ENCODE peak calls at places on chromosomes 3 and 15, in nine cellular contexts. One of them, this sample, is unnamed.

GRCh38 chr3:194249323-194250103 is 101.6 kb downstream of the CPN2 start:
- DNase-seq in fibroblast of lung: peak
- DNase-seq in GM10248: no peak
- DNase-seq in endodermal cell: no peak
- DNase-seq in MM.1S: no peak
- DNase-seq in progenitor cell of endocrine pancreas: no peak
- DNase-seq in HCT116: no peak
- DNase-seq in CD8-positive, alpha-beta T cell: no peak
- DNase-seq in Calu3: no peak
- DNase-seq in this sample: no peak

GRCh38 chr3:37668831-37669610 is 192.7 kb upstream of the CTDSPL start:
- DNase-seq in fibroblast of lung: no peak
- DNase-seq in GM10248: no peak
- DNase-seq in endodermal cell: no peak
- DNase-seq in MM.1S: no peak
- DNase-seq in progenitor cell of endocrine pancreas: no peak
- DNase-seq in HCT116: no peak
- DNase-seq in CD8-positive, alpha-beta T cell: no peak
- DNase-seq in Calu3: no peak
- DNase-seq in this sample: no peak

GRCh38 chr15:48058371-48058770 is 62.4 kb upstream of the SLC24A5 start:
- DNase-seq in fibroblast of lung: no peak
- DNase-seq in GM10248: no peak
- DNase-seq in endodermal cell: no peak
- DNase-seq in MM.1S: no peak
- DNase-seq in progenitor cell of endocrine pancreas: no peak
- DNase-seq in HCT116: no peak
- DNase-seq in CD8-positive, alpha-beta T cell: no peak
- DNase-seq in Calu3: no peak
- DNase-seq in this sample: no peak

GRCh38 chr15:77795446-77795845 is 162.7 kb upstream of the LINGO1 start:
- DNase-seq in fibroblast of lung: no peak
- DNase-seq in GM10248: no peak
- DNase-seq in endodermal cell: no peak
- DNase-seq in MM.1S: no peak
- DNase-seq in progenitor cell of endocrine pancreas: no peak
- DNase-seq in HCT116: no peak
- DNase-seq in CD8-positive, alpha-beta T cell: no peak
- DNase-seq in Calu3: no peak
- DNase-seq in this sample: no peak

GRCh38 chr3:120634539-120634938 is 38.4 kb downstream of the NDUFB4 start:
- DNase-seq in fibroblast of lung: no peak
- DNase-seq in GM10248: no peak
- DNase-seq in endodermal cell: no peak
- DNase-seq in MM.1S: no peak
- DNase-seq in progenitor cell of endocrine pancreas: no peak
- DNase-seq in HCT116: no peak
- DNase-seq in CD8-positive, alpha-beta T cell: no peak
- DNase-seq in Calu3: no peak
- DNase-seq in this sample: no peak

GRCh38 chr3:106268696-106269095 is 399.9 kb upstream of the CBLB start:
- DNase-seq in fibroblast of lung: no peak
- DNase-seq in GM10248: no peak
- DNase-seq in endodermal cell: no peak
- DNase-seq in MM.1S: no peak
- DNase-seq in progenitor cell of endocrine pancreas: no peak
- DNase-seq in HCT116: no peak
- DNase-seq in CD8-positive, alpha-beta T cell: no peak
- DNase-seq in Calu3: no peak
- DNase-seq in this sample: no peak

GRCh38 chr3:125602752-125603649 is 7.7 kb upstream of the OSBPL11 start:
- DNase-seq in fibroblast of lung: peak
- DNase-seq in GM10248: no peak
- DNase-seq in endodermal cell: peak
- DNase-seq in MM.1S: no peak
- DNase-seq in progenitor cell of endocrine pancreas: no peak
- DNase-seq in HCT116: peak
- DNase-seq in CD8-positive, alpha-beta T cell: no peak
- DNase-seq in Calu3: peak
- DNase-seq in this sample: no peak

GRCh38 chr3:66242788-66243463 is 22.1 kb downstream of the SLC25A26 start:
- DNase-seq in fibroblast of lung: no peak
- DNase-seq in GM10248: no peak
- DNase-seq in endodermal cell: no peak
- DNase-seq in MM.1S: peak
- DNase-seq in progenitor cell of endocrine pancreas: no peak
- DNase-seq in HCT116: no peak
- DNase-seq in CD8-positive, alpha-beta T cell: no peak
- DNase-seq in Calu3: no peak
- DNase-seq in this sample: no peak

GRCh38 chr3:41681479-41681878 is 280.4 kb downstream of the ULK4 start:
- DNase-seq in fibroblast of lung: peak
- DNase-seq in GM10248: no peak
- DNase-seq in endodermal cell: no peak
- DNase-seq in MM.1S: no peak
- DNase-seq in progenitor cell of endocrine pancreas: no peak
- DNase-seq in HCT116: no peak
- DNase-seq in CD8-positive, alpha-beta T cell: no peak
- DNase-seq in Calu3: no peak
- DNase-seq in this sample: peak

GRCh38 chr3:24119321-24119751 is 174.2 kb downstream of the NR1D2 start:
- DNase-seq in fibroblast of lung: peak
- DNase-seq in GM10248: no peak
- DNase-seq in endodermal cell: no peak
- DNase-seq in MM.1S: no peak
- DNase-seq in progenitor cell of endocrine pancreas: no peak
- DNase-seq in HCT116: peak
- DNase-seq in CD8-positive, alpha-beta T cell: no peak
- DNase-seq in Calu3: no peak
- DNase-seq in this sample: no peak

GRCh38 chr15:81497226-81497625 is 123.2 kb upstream of the TMC3 start:
- DNase-seq in fibroblast of lung: no peak
- DNase-seq in GM10248: no peak
- DNase-seq in endodermal cell: no peak
- DNase-seq in MM.1S: no peak
- DNase-seq in progenitor cell of endocrine pancreas: no peak
- DNase-seq in HCT116: no peak
- DNase-seq in CD8-positive, alpha-beta T cell: no peak
- DNase-seq in Calu3: no peak
- DNase-seq in this sample: no peak

GRCh38 chr3:120095226-120096165 is 1.2 kb upstream of the GSK3B start:
- DNase-seq in fibroblast of lung: peak
- DNase-seq in GM10248: peak
- DNase-seq in endodermal cell: peak
- DNase-seq in MM.1S: peak
- DNase-seq in progenitor cell of endocrine pancreas: peak
- DNase-seq in HCT116: peak
- DNase-seq in CD8-positive, alpha-beta T cell: peak
- DNase-seq in Calu3: peak
- DNase-seq in this sample: peak

GRCh38 chr3:134426660-134427181 is 52.5 kb upstream of the AMOTL2 start:
- DNase-seq in fibroblast of lung: peak
- DNase-seq in GM10248: no peak
- DNase-seq in endodermal cell: no peak
- DNase-seq in MM.1S: no peak
- DNase-seq in progenitor cell of endocrine pancreas: no peak
- DNase-seq in HCT116: no peak
- DNase-seq in CD8-positive, alpha-beta T cell: no peak
- DNase-seq in Calu3: no peak
- DNase-seq in this sample: no peak

GRCh38 chr3:128872744-128873143 is 6.7 kb upstream of the ACAD9 start:
- DNase-seq in fibroblast of lung: no peak
- DNase-seq in GM10248: no peak
- DNase-seq in endodermal cell: no peak
- DNase-seq in MM.1S: no peak
- DNase-seq in progenitor cell of endocrine pancreas: no peak
- DNase-seq in HCT116: no peak
- DNase-seq in CD8-positive, alpha-beta T cell: no peak
- DNase-seq in Calu3: no peak
- DNase-seq in this sample: no peak

GRCh38 chr3:128873623-128874022 is 5.8 kb upstream of the ACAD9 start:
- DNase-seq in fibroblast of lung: no peak
- DNase-seq in GM10248: no peak
- DNase-seq in endodermal cell: no peak
- DNase-seq in MM.1S: no peak
- DNase-seq in progenitor cell of endocrine pancreas: no peak
- DNase-seq in HCT116: no peak
- DNase-seq in CD8-positive, alpha-beta T cell: no peak
- DNase-seq in Calu3: no peak
- DNase-seq in this sample: no peak

GRCh38 chr3:128874481-128875180 is 4.8 kb upstream of the ACAD9 start:
- DNase-seq in fibroblast of lung: no peak
- DNase-seq in GM10248: no peak
- DNase-seq in endodermal cell: no peak
- DNase-seq in MM.1S: no peak
- DNase-seq in progenitor cell of endocrine pancreas: no peak
- DNase-seq in HCT116: no peak
- DNase-seq in CD8-positive, alpha-beta T cell: no peak
- DNase-seq in Calu3: no peak
- DNase-seq in this sample: no peak

GRCh38 chr3:128878011-128878457 is 1.4 kb upstream of the ACAD9 start:
- DNase-seq in fibroblast of lung: no peak
- DNase-seq in GM10248: no peak
- DNase-seq in endodermal cell: no peak
- DNase-seq in MM.1S: no peak
- DNase-seq in progenitor cell of endocrine pancreas: no peak
- DNase-seq in HCT116: no peak
- DNase-seq in CD8-positive, alpha-beta T cell: no peak
- DNase-seq in Calu3: no peak
- DNase-seq in this sample: no peak

DNA sequence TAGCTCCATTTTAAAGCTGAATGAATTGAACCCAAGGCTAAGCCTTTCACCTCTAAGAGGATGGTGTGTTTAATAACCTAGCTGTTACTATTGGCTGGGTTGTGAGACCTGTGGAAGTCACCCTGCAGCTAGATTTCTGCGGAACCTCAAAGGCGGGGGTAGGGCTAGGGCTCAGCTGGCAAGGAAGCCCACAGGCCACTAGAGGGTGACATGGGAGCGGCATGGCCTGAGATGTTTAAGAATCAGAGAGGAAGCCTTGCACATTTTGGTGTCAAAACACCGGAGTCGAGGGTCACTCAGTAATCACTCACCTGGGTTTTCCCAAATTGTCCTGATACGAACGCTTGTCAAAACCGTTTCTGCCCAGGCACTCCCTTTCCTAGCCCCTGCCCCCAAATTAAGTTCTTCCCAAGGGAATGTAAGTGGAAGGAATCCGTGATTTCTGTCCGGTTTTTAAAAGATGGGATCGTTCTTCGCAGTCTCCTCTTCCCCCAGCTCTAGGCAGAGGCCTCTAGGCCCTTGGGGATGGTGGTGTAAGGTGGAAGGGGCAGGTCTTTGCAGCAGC is 3.8 kb upstream of the ACAD9 start:
- DNase-seq in fibroblast of lung: peak
- DNase-seq in GM10248: peak
- DNase-seq in endodermal cell: peak
- DNase-seq in MM.1S: peak
- DNase-seq in progenitor cell of endocrine pancreas: peak
- DNase-seq in HCT116: no peak
- DNase-seq in CD8-positive, alpha-beta T cell: peak
- DNase-seq in Calu3: peak
- DNase-seq in this sample: peak
- TF ChIP-seq CTCF in fibroblast of lung: peak
- TF ChIP-seq CTCF in GM10248: peak
- TF ChIP-seq CTCF in endodermal cell: peak
- TF ChIP-seq CTCF in MM.1S: peak
- TF ChIP-seq CTCF in progenitor cell of endocrine pancreas: peak
- TF ChIP-seq CTCF in HCT116: peak
- TF ChIP-seq CTCF in CD8-positive, alpha-beta T cell: peak
- TF ChIP-seq CTCF in Calu3: peak
- TF ChIP-seq CTCF in this sample: peak

DNA sequence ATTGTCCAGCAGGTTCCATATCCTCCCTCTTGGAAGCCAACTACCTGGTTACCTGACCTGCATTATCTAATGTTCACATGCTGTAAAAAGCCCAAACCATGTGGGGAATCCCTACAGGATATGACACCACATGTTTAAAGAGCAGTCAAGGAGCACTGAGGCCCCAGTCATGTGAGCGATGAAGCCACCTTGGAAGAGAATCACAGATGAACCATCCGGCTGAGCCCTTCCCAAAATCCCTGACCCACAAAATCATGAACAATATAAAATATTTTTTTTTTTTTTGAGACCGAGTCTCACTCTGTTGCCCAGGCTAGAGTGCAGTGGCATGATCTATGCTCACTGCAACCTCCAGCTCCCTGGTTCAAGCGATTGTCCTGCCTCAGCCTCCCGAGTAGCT is 10.6 kb upstream of the ANKDD1A start:
- DNase-seq in fibroblast of lung: no peak
- DNase-seq in GM10248: no peak
- DNase-seq in endodermal cell: peak
- DNase-seq in MM.1S: no peak
- DNase-seq in progenitor cell of endocrine pancreas: no peak
- DNase-seq in HCT116: no peak
- DNase-seq in CD8-positive, alpha-beta T cell: no peak
- DNase-seq in Calu3: no peak
- DNase-seq in this sample: no peak
- TF ChIP-seq CTCF in fibroblast of lung: no peak
- TF ChIP-seq CTCF in GM10248: no peak
- TF ChIP-seq CTCF in endodermal cell: no peak
- TF ChIP-seq CTCF in MM.1S: no peak
- TF ChIP-seq CTCF in progenitor cell of endocrine pancreas: no peak
- TF ChIP-seq CTCF in HCT116: no peak
- TF ChIP-seq CTCF in CD8-positive, alpha-beta T cell: no peak
- TF ChIP-seq CTCF in Calu3: no peak
- TF ChIP-seq CTCF in this sample: no peak

DNA sequence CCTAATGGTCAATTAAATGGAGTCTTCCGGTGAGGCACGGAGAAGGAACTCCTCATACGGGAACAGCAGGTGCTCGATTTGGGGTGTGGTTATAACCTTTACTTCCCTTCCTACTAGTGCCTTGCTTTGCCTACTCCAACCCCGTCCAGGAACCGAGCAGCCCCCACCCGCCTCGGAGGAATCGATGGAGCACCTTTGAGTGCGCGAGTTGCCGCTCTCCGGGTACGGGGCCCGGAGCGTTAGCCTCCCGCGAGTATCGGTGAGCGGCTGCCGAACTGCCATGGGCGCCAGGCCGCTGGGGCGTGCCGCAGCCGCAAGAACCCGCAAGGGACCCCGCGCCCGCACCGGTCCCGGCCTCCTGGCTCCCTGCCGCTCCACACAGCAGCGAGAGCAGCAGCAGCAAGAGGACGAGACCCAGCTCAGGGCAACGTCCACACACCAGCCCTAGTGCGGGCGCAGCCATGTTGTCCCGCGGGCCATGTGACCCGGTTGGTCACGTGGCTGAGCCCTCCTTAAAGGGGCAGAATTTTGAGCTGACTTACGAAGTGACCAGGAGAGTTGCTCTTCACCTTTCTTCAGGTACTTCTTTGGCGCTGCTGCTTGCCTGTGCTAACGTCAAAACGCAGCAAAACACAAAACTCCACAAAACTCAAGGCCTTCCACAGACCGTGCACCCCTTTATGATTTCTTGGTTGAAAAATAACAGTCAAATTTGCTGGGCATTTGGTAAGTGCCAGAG is at the start of gene SUMF1:
- DNase-seq in fibroblast of lung: peak
- DNase-seq in GM10248: peak
- DNase-seq in endodermal cell: peak
- DNase-seq in MM.1S: peak
- DNase-seq in progenitor cell of endocrine pancreas: peak
- DNase-seq in HCT116: peak
- DNase-seq in CD8-positive, alpha-beta T cell: peak
- DNase-seq in Calu3: peak
- DNase-seq in this sample: peak
- TF ChIP-seq CTCF in fibroblast of lung: no peak
- TF ChIP-seq CTCF in GM10248: no peak
- TF ChIP-seq CTCF in endodermal cell: no peak
- TF ChIP-seq CTCF in MM.1S: no peak
- TF ChIP-seq CTCF in progenitor cell of endocrine pancreas: no peak
- TF ChIP-seq CTCF in HCT116: no peak
- TF ChIP-seq CTCF in CD8-positive, alpha-beta T cell: no peak
- TF ChIP-seq CTCF in Calu3: no peak
- TF ChIP-seq CTCF in this sample: no peak

GRCh38 chr3:99928758-99929408 is 111.2 kb downstream of the CMSS1 start:
- DNase-seq in fibroblast of lung: no peak
- DNase-seq in GM10248: no peak
- DNase-seq in endodermal cell: peak
- DNase-seq in MM.1S: no peak
- DNase-seq in progenitor cell of endocrine pancreas: no peak
- DNase-seq in HCT116: no peak
- DNase-seq in CD8-positive, alpha-beta T cell: no peak
- DNase-seq in Calu3: no peak
- DNase-seq in this sample: no peak
- TF ChIP-seq CTCF in fibroblast of lung: no peak
- TF ChIP-seq CTCF in GM10248: no peak
- TF ChIP-seq CTCF in endodermal cell: peak
- TF ChIP-seq CTCF in MM.1S: no peak
- TF ChIP-seq CTCF in progenitor cell of endocrine pancreas: peak
- TF ChIP-seq CTCF in HCT116: peak
- TF ChIP-seq CTCF in CD8-positive, alpha-beta T cell: no peak
- TF ChIP-seq CTCF in Calu3: no peak
- TF ChIP-seq CTCF in this sample: no peak

This sample was measured in HepG2.